ENCODE peak calls at places on chromosome 19, in five cellular contexts. L is breast epithelium, P is pancreas, S is endodermal cell, B is tibial nerve. C is an unnamed sample.

GRCh38 chr19:35901854-35902661 is at the start of gene HCST:
- DNase-seq in S (no peak), L (no peak), P (no peak), B (no peak), C (peak)

GRCh38 chr19:56079609-56080008 is 41.5 kb downstream of the ZNF787 start:
- DNase-seq in L (no peak), S (peak), B (no peak), P (no peak), C (no peak)

GRCh38 chr19:1521636-1522035 is 2.2 kb upstream of the PLK5 start:
- DNase-seq in P (no peak), S (no peak), L (no peak), B (no peak), C (peak)

GRCh38 chr19:17389957-17390664 is 3.9 kb downstream of the CCDC194 start:
- DNase-seq in B (no peak), P (no peak), S (peak), L (no peak), C (peak)

GRCh38 chr19:27765912-27766725 is 1446.8 kb downstream of the UQCRFS1 start:
- DNase-seq in B (no peak), L (no peak), P (no peak), S (peak), C (no peak)

GRCh38 chr19:46821512-46822359 is 28.9 kb downstream of the AP2S1 start:
- DNase-seq in P (no peak), B (no peak), L (no peak), S (peak), C (peak)

GRCh38 chr19:17235618-17236413 is 9.8 kb downstream of the OCEL1 start:
- DNase-seq in B (peak), S (peak), P (peak), L (peak), C (peak)

GRCh38 chr19:2517881-2518601 is 42.1 kb downstream of the GADD45B start:
- DNase-seq in L (no peak), P (no peak), B (no peak), S (no peak), C (peak)

GRCh38 chr19:345320-345879 is 804 bp upstream of the MIER2 start:
- DNase-seq in S (no peak), P (no peak), L (no peak), B (no peak), C (peak)

GRCh38 chr19:48370955-48371354 is 6.8 kb downstream of the SYNGR4 start:
- DNase-seq in P (no peak), L (no peak), S (no peak), B (no peak), C (no peak)

GRCh38 chr19:6060600-6061391 is 49.5 kb downstream of the RFX2 start:
- DNase-seq in S (peak), L (peak), B (no peak), P (no peak), C (peak)

GRCh38 chr19:46256855-46257254 is 27.3 kb downstream of the IGFL1 start:
- DNase-seq in B (no peak), L (no peak), P (no peak), S (no peak), C (no peak)

GRCh38 chr19:58386166-58386575 is 898 bp upstream of the RPS5 start:
- DNase-seq in P (no peak), L (no peak), B (no peak), S (no peak), C (no peak)

GRCh38 chr19:31530781-31531180 is 181.5 kb upstream of the TSHZ3 start:
- DNase-seq in B (no peak), L (no peak), S (no peak), P (no peak), C (no peak)

GRCh38 chr19:4120531-4120930 is 3.4 kb downstream of the MAP2K2 start:
- DNase-seq in B (no peak), L (no peak), P (no peak), S (no peak), C (peak)

GRCh38 chr19:31976775-31977536 is 368.5 kb upstream of the ZNF507 start:
- DNase-seq in B (no peak), P (no peak), L (no peak), S (peak), C (no peak)

DNA sequence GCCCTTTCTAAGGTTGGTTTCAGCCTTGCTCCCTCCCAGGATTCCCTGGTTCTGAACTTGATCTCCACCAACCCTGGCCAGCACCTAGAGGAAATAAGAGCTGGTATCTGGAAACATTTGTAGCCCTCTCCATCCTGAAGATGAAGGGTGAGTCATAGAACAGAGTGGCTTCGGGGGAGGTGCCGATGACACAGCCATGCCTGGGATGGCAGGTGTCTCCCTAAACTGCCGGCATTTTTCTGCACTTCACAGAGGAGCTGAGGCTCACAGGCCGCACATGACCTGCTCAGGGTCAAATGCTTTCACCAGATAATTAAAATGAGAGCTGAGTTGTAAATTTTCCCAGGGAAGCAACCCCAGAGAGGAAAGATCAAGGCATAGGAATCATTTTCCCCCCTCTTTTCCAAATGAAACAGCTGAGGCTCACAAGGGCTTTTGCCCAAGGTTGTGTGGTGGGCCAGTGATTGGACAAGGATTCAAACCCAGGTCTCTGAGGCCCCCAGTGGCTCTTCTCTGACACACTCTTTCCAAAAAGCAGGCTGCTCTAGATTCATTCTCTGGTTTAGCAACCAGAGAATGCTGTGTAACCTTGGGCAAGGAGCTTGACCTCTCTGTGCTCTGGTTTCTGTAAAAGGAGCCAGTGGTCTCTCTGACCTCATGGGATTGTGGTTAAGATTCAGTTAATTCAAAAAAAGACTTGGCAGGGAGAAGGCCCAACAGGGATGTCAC is 1.2 kb upstream of the SLC25A42 start:
- DNase-seq in B (no peak), S (no peak), P (no peak), L (no peak), C (peak)
- TF ChIP-seq CTCF in B (no peak), S (no peak), P (no peak), L (no peak), C (no peak)

GRCh38 chr19:15758379-15758778 is 20.6 kb downstream of the OR10H3 start:
- DNase-seq in P (no peak), L (no peak), S (no peak), B (no peak), C (no peak)

DNA sequence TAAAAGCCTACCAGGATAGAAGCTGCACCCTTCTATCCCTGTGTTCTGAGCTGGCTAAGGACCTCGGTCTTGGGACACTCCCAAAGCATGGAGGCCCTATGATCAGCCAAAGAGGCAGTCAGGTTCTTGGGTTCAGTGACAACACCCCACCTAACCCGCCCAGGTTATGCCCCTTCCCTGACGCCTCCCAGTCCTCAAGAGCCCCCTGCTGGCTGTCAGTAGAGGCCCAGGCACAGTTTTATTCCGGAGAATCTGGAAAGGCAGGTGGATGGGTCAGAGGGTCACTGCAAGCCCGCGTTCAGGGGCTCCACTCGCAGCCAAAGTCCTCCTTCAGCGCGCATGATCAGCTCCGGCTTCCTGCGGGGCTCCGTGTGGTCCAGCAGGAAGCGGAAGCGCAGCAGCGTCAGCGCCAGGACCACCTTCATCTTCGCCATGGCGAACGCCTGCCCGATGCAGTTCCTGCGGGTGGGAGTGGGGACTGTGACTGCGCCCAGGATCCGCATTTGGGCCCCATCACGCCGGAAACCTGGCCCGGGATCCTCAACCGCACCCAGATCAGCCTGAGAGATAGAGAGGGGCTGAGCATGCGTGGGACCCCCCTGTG is 22.3 kb downstream of the OR10H3 start:
- DNase-seq in L (no peak), S (no peak), P (no peak), B (no peak), C (no peak)
- TF ChIP-seq CTCF in L (no peak), S (no peak), P (no peak), B (no peak), C (no peak)

DNA sequence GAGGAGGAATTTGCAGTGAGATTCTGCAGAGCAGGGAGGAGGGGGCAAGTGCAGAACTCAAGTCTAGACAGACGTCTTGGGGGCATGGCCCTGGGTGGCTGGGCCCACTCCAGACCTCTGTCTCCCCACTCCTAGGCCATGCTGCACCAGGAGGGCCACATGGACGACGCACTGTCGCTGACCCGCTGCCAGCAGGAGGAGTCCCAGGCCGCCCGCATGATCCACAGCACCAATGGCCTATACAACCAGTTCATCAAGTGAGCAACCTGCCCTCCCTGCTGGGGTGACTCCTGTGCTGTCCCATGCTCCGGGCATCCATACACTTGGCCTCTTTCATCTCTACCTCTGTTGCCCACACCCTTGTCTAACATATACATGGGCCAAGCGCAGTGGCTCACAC is 18.1 kb downstream of the RYR1 start:
- DNase-seq in L (no peak), P (no peak), S (no peak), B (no peak), C (peak)
- TF ChIP-seq CTCF in L (no peak), P (no peak), S (no peak), B (no peak), C (no peak)

DNA sequence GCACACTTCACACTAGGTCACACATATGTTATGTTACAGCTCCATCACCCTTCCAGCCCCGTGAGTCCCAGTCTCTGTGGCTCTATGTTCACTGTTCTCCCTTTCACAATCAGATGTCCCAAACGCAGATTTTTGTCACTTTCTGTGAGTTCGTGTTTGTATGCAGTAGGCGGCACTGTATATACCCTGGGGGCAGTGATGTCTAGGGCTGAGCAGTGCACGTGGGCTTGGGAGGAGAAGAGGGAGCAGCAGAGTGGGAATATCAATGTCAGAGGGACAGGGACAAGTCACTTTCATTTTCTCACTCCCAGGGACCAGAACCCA is 22.0 kb downstream of the PSG1 start:
- DNase-seq in P (no peak), B (no peak), S (no peak), L (no peak), C (peak)
- TF ChIP-seq CTCF in P (no peak), B (no peak), S (no peak), L (no peak), C (no peak)

DNA sequence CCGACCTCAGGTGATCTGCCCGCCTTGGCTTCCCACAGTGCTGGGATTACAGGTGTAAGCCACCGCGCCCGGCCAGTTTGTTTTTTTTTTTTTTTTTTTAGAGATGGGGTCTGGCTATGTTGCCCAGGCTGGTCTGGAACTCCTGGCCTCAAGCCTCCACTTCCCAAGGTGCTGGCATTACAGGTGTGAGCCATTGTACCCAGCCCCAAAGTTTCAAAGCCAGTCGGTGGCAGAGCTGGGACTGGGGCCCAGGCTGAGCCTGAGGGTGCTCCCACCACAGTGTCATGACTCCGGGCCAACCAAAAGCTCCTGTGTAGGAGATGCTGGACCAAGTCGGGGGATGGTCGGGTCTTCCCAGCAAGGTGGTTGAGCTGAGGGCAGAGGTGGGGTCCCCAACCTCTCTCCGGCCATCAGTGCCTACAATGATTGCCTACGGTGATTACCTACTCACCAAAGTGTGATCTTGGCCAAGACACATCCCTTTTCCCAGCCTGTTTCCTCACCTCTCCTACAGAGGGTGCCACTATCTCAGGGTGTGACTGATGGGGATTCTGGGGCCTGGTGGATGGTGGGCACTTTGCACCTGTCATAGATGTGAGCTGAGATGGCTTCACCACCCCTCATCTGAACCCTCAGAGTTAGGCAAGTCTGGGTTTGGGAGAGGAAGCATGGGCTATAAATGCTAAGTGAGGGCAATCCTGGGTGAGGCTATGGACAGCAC is 5.9 kb upstream of the SAMD1 start:
- DNase-seq in B (no peak), L (no peak), P (no peak), S (peak), C (peak)
- TF ChIP-seq CTCF in B (no peak), L (no peak), P (no peak), S (peak), C (peak)

GRCh38 chr19:12770922-12771321 is 4.4 kb downstream of the HOOK2 start:
- DNase-seq in B (no peak), L (no peak), P (no peak), S (no peak), C (peak)

GRCh38 chr19:12767666-12768065 is 7.7 kb downstream of the HOOK2 start:
- DNase-seq in B (no peak), S (no peak), P (no peak), L (no peak), C (peak)

GRCh38 chr19:12767150-12767549 is 8.2 kb downstream of the HOOK2 start:
- DNase-seq in L (no peak), B (no peak), S (no peak), P (no peak), C (peak)

GRCh38 chr19:12772323-12772722 is 3.0 kb downstream of the HOOK2 start:
- DNase-seq in S (no peak), L (no peak), P (no peak), B (no peak), C (peak)

GRCh38 chr19:12769689-12770088 is 5.7 kb downstream of the HOOK2 start:
- DNase-seq in B (no peak), S (peak), P (no peak), L (no peak), C (peak)
- TF ChIP-seq CTCF in B (no peak), S (no peak), P (no peak), L (no peak), C (no peak)

GRCh38 chr19:40270362-40271089 is 14.6 kb downstream of the AKT2 start:
- DNase-seq in P (no peak), L (no peak), S (peak), B (no peak), C (no peak)
- TF ChIP-seq CTCF in P (no peak), L (no peak), S (peak), B (no peak), C (no peak)

DNA sequence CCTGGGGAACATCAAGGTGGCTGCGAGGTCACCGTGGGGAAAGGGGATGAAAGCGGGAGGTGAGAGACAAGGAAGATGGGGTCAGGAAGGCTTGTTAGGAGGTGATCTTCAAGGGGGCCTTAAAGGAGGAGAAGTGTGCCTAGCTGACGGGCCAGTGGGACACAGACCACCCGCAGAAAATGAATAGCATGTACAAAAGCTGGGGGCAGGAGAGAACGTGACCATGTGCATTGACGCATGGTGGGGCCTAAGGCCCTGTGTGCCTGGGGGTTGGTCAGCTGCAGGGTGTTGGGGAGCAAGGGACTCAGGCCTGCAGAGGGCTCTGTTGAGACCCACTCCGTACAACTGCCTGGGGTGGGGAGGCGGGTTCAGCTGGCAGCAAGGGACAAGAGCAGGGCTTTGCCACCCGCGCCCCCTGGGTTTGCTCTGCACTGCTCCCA is 5.9 kb downstream of the RAB8A start:
- DNase-seq in L (no peak), P (no peak), S (peak), B (no peak), C (peak)
- TF ChIP-seq CTCF in L (no peak), P (no peak), S (peak), B (no peak), C (peak)

DNA sequence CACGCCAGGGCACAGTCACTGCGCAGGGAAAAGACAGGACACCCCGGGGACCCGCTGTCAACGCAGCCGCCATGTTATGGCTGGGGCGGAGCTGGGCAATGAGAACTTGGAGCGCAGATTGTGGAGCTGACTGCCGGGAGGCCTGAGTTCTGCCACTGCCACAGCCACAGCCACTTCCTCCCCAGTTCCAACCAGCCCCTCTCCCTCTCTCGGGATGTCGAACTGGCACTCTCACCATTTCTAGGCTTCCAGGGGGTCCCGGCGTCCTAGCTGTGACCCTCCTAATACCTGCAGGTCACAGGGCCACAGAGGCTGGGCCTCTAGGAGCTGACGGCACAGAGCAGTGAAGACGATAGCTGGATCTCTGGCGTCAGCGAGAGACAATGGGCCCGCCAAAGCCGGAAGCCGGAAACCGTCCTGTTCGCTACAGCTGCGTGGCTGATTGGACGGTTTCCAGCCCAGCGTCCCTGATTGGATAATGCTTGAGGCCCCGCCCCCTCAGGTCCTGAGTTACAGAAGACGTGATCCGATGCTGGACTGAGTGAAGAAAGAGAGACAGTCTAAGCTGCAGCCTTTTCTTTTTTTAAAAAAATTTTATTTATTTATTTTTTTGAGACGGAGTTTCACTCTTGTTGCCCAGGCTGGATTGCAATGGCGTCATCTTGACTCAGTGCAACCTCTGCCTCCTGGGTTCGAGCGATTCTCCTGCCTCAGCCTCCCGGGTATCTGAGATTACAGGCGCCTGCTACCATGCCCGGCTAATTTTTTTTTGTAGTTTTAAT is at the start of gene ZNF506:
- DNase-seq in B (peak), S (peak), P (peak), L (peak), C (peak)
- TF ChIP-seq CTCF in B (no peak), S (no peak), P (no peak), L (no peak), C (no peak)

C was measured in osteoblast.